ENCODE peak calls at places on chromosomes 1 and 21, in five cellular contexts. One of them, this sample, is unnamed.

GRCh38 chr1:8625981-8626898 is 191.2 kb downstream of the RERE start:
- DNase-seq in colonic mucosa: no peak
- DNase-seq in IMR-90: peak; percentile 98
- DNase-seq in K562: peak; percentile 49
- DNase-seq in SK-N-SH: no peak
- DNase-seq in this sample: no peak

GRCh38 chr1:183163311-183163710 is 22.8 kb upstream of the LAMC2 start:
- DNase-seq in SK-N-SH: no peak
- DNase-seq in colonic mucosa: no peak
- DNase-seq in K562: no peak
- DNase-seq in IMR-90: peak; percentile 95
- DNase-seq in this sample: no peak

GRCh38 chr1:241440904-241441303 is 78.7 kb downstream of the FH start:
- DNase-seq in IMR-90: peak; percentile 21
- DNase-seq in colonic mucosa: no peak
- DNase-seq in SK-N-SH: no peak
- DNase-seq in K562: no peak
- DNase-seq in this sample: no peak

GRCh38 chr1:211829343-211830054 is 1.1 kb downstream of the LPGAT1 start:
- DNase-seq in SK-N-SH: peak; percentile 78
- DNase-seq in K562: no peak
- DNase-seq in IMR-90: no peak
- DNase-seq in colonic mucosa: peak; percentile 43
- DNase-seq in this sample: no peak

GRCh38 chr1:113012149-113012548 is 56.2 kb upstream of the SLC16A1 start:
- DNase-seq in K562: no peak
- DNase-seq in colonic mucosa: no peak
- DNase-seq in SK-N-SH: no peak
- DNase-seq in IMR-90: no peak
- DNase-seq in this sample: no peak

GRCh38 chr21:33642896-33643657 is 776 bp downstream of the ITSN1 start:
- DNase-seq in IMR-90: peak; percentile 36
- DNase-seq in SK-N-SH: peak; percentile 74
- DNase-seq in K562: peak; percentile 50
- DNase-seq in colonic mucosa: peak; percentile 49
- DNase-seq in this sample: no peak

GRCh38 chr1:217133958-217134856 is 411.0 kb upstream of the ESRRG start:
- DNase-seq in IMR-90: peak; percentile 21
- DNase-seq in colonic mucosa: no peak
- DNase-seq in SK-N-SH: peak; percentile 59
- DNase-seq in K562: no peak
- DNase-seq in this sample: no peak

GRCh38 chr21:36909901-36910561 is 56.4 kb downstream of the HLCS start:
- DNase-seq in K562: no peak
- DNase-seq in SK-N-SH: no peak
- DNase-seq in colonic mucosa: no peak
- DNase-seq in IMR-90: peak; percentile 99
- DNase-seq in this sample: peak; percentile 55

GRCh38 chr1:75265792-75266191 is 131.6 kb downstream of the LHX8 start:
- DNase-seq in K562: peak; percentile 16
- DNase-seq in SK-N-SH: peak; percentile 10
- DNase-seq in colonic mucosa: no peak
- DNase-seq in IMR-90: peak; percentile 6
- DNase-seq in this sample: peak; percentile 22

DNA sequence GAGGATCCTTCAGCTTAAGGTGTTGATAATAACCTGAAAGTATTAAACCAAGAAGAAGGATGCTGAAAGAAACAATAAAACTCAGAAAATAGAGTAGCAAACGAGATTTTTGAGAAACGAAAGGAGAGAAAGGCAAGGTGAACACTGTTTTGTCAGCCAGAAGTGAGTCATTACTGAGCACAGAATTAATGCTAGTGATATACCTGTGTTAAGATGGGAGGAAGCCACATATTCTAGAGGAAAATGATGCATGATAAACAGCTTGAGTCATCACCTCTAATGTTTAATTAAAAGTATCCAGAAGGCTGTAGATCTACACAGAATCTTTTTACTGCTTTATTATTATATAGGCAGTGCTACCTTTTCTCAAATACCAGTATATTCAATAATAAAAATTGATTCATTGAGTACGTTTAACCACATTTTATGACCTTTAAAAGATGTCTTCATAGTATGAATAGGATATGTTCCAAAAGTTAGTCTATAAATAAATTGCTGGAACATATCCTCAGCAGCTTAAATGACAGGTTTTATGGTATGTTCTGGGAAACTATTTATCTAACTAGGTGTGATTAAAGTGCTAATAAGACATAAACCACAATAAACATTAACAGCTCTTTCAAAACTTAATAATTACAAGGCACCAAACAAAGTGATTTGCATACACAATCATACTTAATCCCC is 10.3 kb downstream of the SH3GLB1 start:
- DNase-seq in K562: no peak
- DNase-seq in SK-N-SH: no peak
- DNase-seq in IMR-90: no peak
- DNase-seq in colonic mucosa: no peak
- DNase-seq in this sample: no peak
- H3K36me3 ChIP-seq in K562: peaks cover 28% of the 10 kb centered on the region
- H3K36me3 ChIP-seq in SK-N-SH: peaks cover 18% of the 10 kb centered on the region
- H3K36me3 ChIP-seq in IMR-90: peaks cover 10% of the 10 kb centered on the region
- H3K36me3 ChIP-seq in colonic mucosa: no peaks in the 10 kb centered on the region
- H3K36me3 ChIP-seq in this sample: no peaks in the 10 kb centered on the region

GRCh38 chr1:192973988-192974387 is 85.2 kb downstream of the UCHL5 start:
- DNase-seq in colonic mucosa: no peak
- DNase-seq in IMR-90: no peak
- DNase-seq in K562: no peak
- DNase-seq in SK-N-SH: no peak
- DNase-seq in this sample: no peak
- H3K27ac ChIP-seq in colonic mucosa: no peak overlapping the region
- H3K27ac ChIP-seq in IMR-90: no peak overlapping the region
- H3K27ac ChIP-seq in K562: no peak overlapping the region
- H3K27ac ChIP-seq in SK-N-SH: no peak overlapping the region
- H3K27ac ChIP-seq in this sample: no peak overlapping the region

DNA sequence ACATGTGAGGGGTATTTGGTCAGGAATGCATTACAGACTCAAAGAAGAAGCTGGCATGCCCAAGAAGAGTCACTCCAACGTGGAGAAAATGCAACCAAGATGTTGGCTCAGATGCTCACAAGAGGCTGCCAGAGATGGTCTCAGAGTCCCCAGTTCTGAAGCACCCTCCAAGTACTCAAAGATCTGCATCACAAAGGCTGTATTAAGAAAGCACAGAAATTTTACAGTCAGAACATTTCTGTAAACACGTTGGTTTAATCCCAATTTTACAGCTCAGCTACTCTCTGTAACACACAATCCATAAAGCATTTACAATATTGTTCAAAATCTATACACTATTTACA is 69.4 kb downstream of the CDC7 start:
- DNase-seq in colonic mucosa: no peak
- DNase-seq in IMR-90: no peak
- DNase-seq in SK-N-SH: no peak
- DNase-seq in K562: no peak
- DNase-seq in this sample: no peak
- H3K9ac ChIP-seq in colonic mucosa: no peak overlapping the region
- H3K9ac ChIP-seq in IMR-90: peak overlapping the region; percentile 8
- H3K9ac ChIP-seq in SK-N-SH: no peak overlapping the region
- H3K9ac ChIP-seq in K562: no peak overlapping the region
- H3K9ac ChIP-seq in this sample: no peak overlapping the region

GRCh38 chr1:109926662-109927300 is 16.1 kb downstream of the CSF1 start:
- DNase-seq in colonic mucosa: peak; percentile 18
- DNase-seq in IMR-90: peak; percentile 91
- DNase-seq in K562: no peak
- DNase-seq in SK-N-SH: no peak
- DNase-seq in this sample: no peak
- H3K36me3 ChIP-seq in colonic mucosa: no peaks in the 10 kb centered on the region
- H3K36me3 ChIP-seq in IMR-90: peaks cover 79% of the 10 kb centered on the region
- H3K36me3 ChIP-seq in K562: peaks cover 61% of the 10 kb centered on the region
- H3K36me3 ChIP-seq in SK-N-SH: peaks cover 38% of the 10 kb centered on the region
- H3K36me3 ChIP-seq in this sample: no peaks in the 10 kb centered on the region

DNA sequence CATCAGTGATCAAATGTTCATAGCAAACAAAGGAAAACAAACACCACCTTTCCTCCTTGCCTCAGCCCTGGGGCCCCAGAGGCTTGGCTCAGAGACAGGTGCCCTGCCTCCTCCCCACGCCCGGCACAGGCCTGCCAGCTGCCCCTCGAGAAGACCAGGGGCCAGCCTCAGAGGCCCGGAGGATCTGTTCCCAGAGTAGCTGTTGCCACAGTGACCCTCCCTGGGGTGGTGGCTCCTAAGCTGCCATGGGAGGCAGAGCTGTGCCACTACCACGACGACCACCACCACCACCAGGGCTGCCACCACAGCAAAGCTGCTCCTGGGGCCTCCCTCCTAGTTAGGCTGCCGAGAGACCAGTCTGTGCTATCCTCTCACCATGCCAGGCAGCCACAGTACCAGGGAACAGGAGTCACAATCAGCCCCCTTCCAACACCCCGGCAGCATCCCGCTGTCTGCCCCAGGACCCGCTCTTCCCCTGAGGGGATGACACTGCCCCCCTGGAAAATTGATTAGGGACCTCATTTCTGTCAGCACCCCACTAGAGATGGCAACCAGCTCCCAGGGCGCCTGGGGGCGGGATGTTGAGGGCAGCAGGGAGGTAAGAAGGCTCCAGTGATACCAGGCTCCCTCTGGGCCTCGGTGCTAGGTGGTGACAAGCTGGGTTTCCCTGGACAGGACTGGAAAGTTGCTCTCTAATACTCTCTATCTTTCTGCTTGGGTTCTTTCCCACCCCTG is 30.5 kb downstream of the KCNC4 start:
- DNase-seq in SK-N-SH: peak; percentile 53
- DNase-seq in colonic mucosa: no peak
- DNase-seq in IMR-90: no peak
- DNase-seq in K562: no peak
- DNase-seq in this sample: no peak
- H3K27ac ChIP-seq in SK-N-SH: no peak overlapping the region
- H3K27ac ChIP-seq in colonic mucosa: no peak overlapping the region
- H3K27ac ChIP-seq in IMR-90: no peak overlapping the region
- H3K27ac ChIP-seq in K562: no peak overlapping the region
- H3K27ac ChIP-seq in this sample: no peak overlapping the region

GRCh38 chr21:46095106-46095719 is 2.7 kb upstream of the COL6A2 start:
- DNase-seq in IMR-90: no peak
- DNase-seq in SK-N-SH: no peak
- DNase-seq in K562: no peak
- DNase-seq in colonic mucosa: no peak
- DNase-seq in this sample: no peak
- H3K9ac ChIP-seq in IMR-90: no peak overlapping the region
- H3K9ac ChIP-seq in SK-N-SH: no peak overlapping the region
- H3K9ac ChIP-seq in K562: no peak overlapping the region
- H3K9ac ChIP-seq in colonic mucosa: no peak overlapping the region
- H3K9ac ChIP-seq in this sample: no peak overlapping the region